ENCODE peak calls at places on chromosomes 3 and 15, in four cellular contexts. I is smooth muscle cell of the brain vasculature; H is naive thymus-derived CD8-positive, alpha-beta T cell; X is SW480. C is an unnamed sample.

GRCh38 chr15:62390793-62391543 is 225.9 kb upstream of the C2CD4B start:
- DNase-seq in I (no peak), X (peak; percentile 23), H (no peak), C (peak; percentile 27)

GRCh38 chr15:60526127-60526616 is 47.2 kb upstream of the ICE2 start:
- DNase-seq in H (no peak), I (no peak), X (no peak), C (peak; percentile 48)

GRCh38 chr3:129087138-129087702 is 26.6 kb downstream of the GP9 start:
- DNase-seq in X (no peak), H (no peak), I (no peak), C (no peak)

GRCh38 chr3:72003936-72004335 is 219.0 kb upstream of the PROK2 start:
- DNase-seq in I (no peak), H (no peak), X (no peak), C (no peak)

GRCh38 chr15:29059871-29060640 is 174.3 kb downstream of the APBA2 start:
- DNase-seq in I (no peak), H (no peak), X (no peak), C (no peak)

GRCh38 chr3:196159952-196160804 is 51.0 kb downstream of the ZDHHC19 start:
- DNase-seq in H (peak; percentile 29), I (no peak), X (no peak), C (no peak)

GRCh38 chr3:38829404-38829803 is 13.4 kb upstream of the SCN10A start:
- DNase-seq in X (peak; percentile 65), I (peak; percentile 62), H (no peak), C (no peak)

GRCh38 chr3:143337387-143337786 is 217.8 kb downstream of the CHST2 start:
- DNase-seq in X (no peak), H (no peak), I (no peak), C (no peak)

GRCh38 chr3:65343736-65344135 is 655.9 kb upstream of the ADAMTS9 start:
- DNase-seq in X (no peak), I (no peak), H (no peak), C (no peak)

GRCh38 chr3:159733194-159733860 is 255.3 kb upstream of the IL12A start:
- DNase-seq in H (no peak), X (peak; percentile 52), I (no peak), C (no peak)

GRCh38 chr15:23606226-23606625 is 40.8 kb downstream of the MKRN3 start:
- DNase-seq in I (no peak), H (no peak), X (peak; percentile 8), C (no peak)

GRCh38 chr3:11300970-11301369 is 28.8 kb downstream of the ATG7 start:
- DNase-seq in I (no peak), H (no peak), X (no peak), C (no peak)

GRCh38 chr3:65946438-65946837 is 92.3 kb downstream of the MAGI1 start:
- DNase-seq in I (no peak), H (no peak), X (no peak), C (no peak)